ENCODE peak calls at places on chromosomes 12 and 14, in four cellular contexts. J is adipocyte; T is WERI-Rb-1; C is effector memory CD4-positive, alpha-beta T cell. G is an unnamed sample. For H3K27me3 and H3K36me3, the result is how much of the 10 kb centered on the place peaks cover.

GRCh38 chr12:82279597-82279996 is 78.6 kb downstream of the CCDC59 start:
- DNase-seq in J (no peak), T (no peak), C (no peak), G (no peak)

GRCh38 chr12:129102233-129102632 is 249.0 kb downstream of the GLT1D1 start:
- DNase-seq in J (no peak), T (no peak), C (no peak), G (no peak)

GRCh38 chr14:93788557-93789365 is 476 bp upstream of the PRIMA1 start:
- DNase-seq in J (peak), T (peak), C (no peak), G (peak)

GRCh38 chr12:131250028-131250950 is 296.6 kb downstream of the ADGRD1 start:
- DNase-seq in J (no peak), T (no peak), C (no peak), G (no peak)

GRCh38 chr14:104967414-104968152 is 10.6 kb downstream of the AHNAK2 start:
- DNase-seq in J (peak), T (peak), C (no peak), G (peak)

GRCh38 chr14:93832665-93833064 is 44.4 kb upstream of the PRIMA1 start:
- DNase-seq in J (no peak), T (no peak), C (no peak), G (no peak)

GRCh38 chr12:14416658-14417057 is 51.2 kb downstream of the ATF7IP start:
- DNase-seq in J (peak), T (peak), C (no peak), G (peak)

GRCh38 chr12:1857086-1857485 is 36.7 kb downstream of the LRTM2 start:
- DNase-seq in J (no peak), T (no peak), C (no peak), G (no peak)

GRCh38 chr14:94485944-94486841 is 10.2 kb upstream of the SERPINA9 start:
- DNase-seq in J (peak), T (peak), C (no peak), G (peak)

GRCh38 chr12:113103756-113104450 is 31.7 kb downstream of the RASAL1 start:
- DNase-seq in J (no peak), T (no peak), C (peak), G (peak)

GRCh38 chr14:72822946-72823611 is 70.8 kb downstream of the DPF3 start:
- DNase-seq in J (no peak), T (no peak), C (no peak), G (no peak)

GRCh38 chr12:68175566-68176033 is 16.1 kb upstream of the IFNG start:
- DNase-seq in J (no peak), T (no peak), C (peak), G (no peak)

GRCh38 chr14:68784298-68784910 is 8.5 kb downstream of the ZFP36L1 start:
- DNase-seq in J (peak), T (no peak), C (no peak), G (no peak)

GRCh38 chr14:20692111-20692751 is 3.7 kb downstream of the ANG start:
- DNase-seq in J (no peak), T (no peak), C (no peak), G (no peak)
- H3K4me3 ChIP-seq in J (no peak), T (no peak), C (no peak), G (no peak)

GRCh38 chr14:58150243-58150805 is 1.7 kb downstream of the ARMH4 start:
- DNase-seq in J (no peak), T (no peak), C (no peak), G (no peak)

GRCh38 chr14:58149196-58149595 is 2.8 kb downstream of the ARMH4 start:
- DNase-seq in J (no peak), T (no peak), C (no peak), G (peak)

GRCh38 chr14:58141893-58142292 is 10.1 kb downstream of the ARMH4 start:
- DNase-seq in J (no peak), T (no peak), C (no peak), G (no peak)

GRCh38 chr14:58151264-58151700 is 731 bp downstream of the ARMH4 start:
- DNase-seq in J (no peak), T (peak), C (no peak), G (peak)

GRCh38 chr14:58146399-58146798 is 5.6 kb downstream of the ARMH4 start:
- DNase-seq in J (no peak), T (no peak), C (no peak), G (no peak)
- H3K27me3 ChIP-seq in J (under half), T (under half), C (under half), G (under half)

DNA sequence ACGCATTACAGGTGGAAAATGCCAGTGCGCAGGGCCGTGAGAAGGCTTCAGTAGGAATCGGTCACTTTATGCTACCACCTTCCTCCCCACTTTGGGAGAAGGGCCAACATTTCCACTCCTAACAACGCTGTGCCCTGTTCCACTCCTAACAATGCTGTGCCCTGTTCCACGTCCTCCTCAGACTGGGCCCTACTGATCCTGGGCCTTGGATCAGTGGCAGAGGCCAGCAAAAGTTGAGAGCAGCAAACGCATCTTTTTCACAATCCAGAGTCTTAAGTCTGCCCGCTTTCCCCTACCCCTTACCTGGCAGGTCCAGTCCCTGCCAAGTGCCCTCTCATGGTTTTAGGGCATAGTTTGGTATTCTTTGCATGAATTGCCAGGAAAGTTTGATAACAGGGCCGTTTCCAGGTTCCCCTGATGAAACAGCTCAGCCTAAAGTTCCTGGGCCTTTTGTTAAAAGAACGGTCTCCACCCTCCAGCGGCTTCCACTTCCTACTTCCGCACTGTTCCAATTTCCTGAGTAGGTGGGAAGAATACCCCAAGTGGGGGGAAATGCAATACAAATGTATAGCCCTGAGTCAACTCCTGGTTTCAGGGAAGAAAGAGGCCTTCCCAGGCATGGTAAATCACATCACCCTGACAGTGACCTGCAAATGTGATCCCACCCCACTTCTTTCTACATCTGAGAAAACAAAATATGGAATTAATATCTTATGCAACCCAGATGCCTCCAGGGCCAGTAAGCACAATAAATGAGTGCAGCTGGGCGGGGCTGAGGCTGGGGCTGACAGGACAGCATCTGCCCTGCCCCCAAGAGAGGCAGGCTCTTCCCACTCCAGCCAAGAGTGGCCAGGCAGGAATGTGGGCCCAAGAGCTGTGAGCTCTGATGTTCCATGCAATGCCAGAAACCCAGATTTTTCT is 15.0 kb downstream of the KCTD10 start:
- DNase-seq in J (peak), T (no peak), C (no peak), G (peak)
- H3K36me3 ChIP-seq in J (under half), T (under half), C (under half), G (under half)

DNA sequence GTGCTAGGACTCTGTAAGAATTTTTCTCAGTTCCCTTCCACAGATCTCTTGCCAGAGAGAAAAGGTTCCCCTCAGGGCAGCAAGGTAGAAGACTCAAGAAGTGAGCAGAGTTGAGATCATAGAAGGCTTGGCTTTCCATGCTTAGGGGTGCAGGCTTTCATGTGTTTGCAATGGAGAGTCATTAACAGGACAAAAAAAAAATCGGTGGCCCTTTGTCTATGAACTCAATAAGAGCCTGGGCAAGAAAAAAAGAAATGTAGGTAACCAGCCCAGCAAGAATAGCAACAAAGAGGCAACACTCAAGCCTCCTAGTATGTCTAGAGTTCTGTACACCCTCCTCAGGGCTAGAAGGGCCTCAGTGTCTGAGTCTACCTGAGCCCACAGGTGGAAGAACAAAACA is 23.4 kb upstream of the LRP6 start:
- DNase-seq in J (no peak), T (no peak), C (no peak), G (no peak)
- H3K4me3 ChIP-seq in J (no peak), T (no peak), C (no peak), G (no peak)

GRCh38 chr12:54172102-54172630 is 16.6 kb downstream of the SMUG1 start:
- DNase-seq in J (no peak), T (peak), C (no peak), G (no peak)

GRCh38 chr12:54173066-54173726 is 15.6 kb downstream of the SMUG1 start:
- DNase-seq in J (peak), T (peak), C (no peak), G (peak)

GRCh38 chr12:54175130-54175963 is 13.4 kb downstream of the SMUG1 start:
- DNase-seq in J (no peak), T (no peak), C (no peak), G (no peak)

GRCh38 chr12:54169036-54169435 is 19.7 kb downstream of the SMUG1 start:
- DNase-seq in J (no peak), T (no peak), C (no peak), G (no peak)

GRCh38 chr12:54173906-54174471 is 14.8 kb downstream of the SMUG1 start:
- DNase-seq in J (no peak), T (no peak), C (no peak), G (no peak)
- H3K27me3 ChIP-seq in J (under half), T (under half), C (under half), G (half or more)

GRCh38 chr12:105204916-105205315 is 31.1 kb downstream of the APPL2 start:
- DNase-seq in J (peak), T (no peak), C (no peak), G (no peak)
- H3K36me3 ChIP-seq in J (half or more), T (under half), C (half or more), G (under half)

GRCh38 chr12:124389537-124390441 is 94.9 kb downstream of the RFLNA start:
- DNase-seq in J (no peak), T (no peak), C (no peak), G (no peak)
- H3K4me3 ChIP-seq in J (peak), T (no peak), C (peak), G (peak)

G was measured in H7.